ENCODE peak calls at places on chromosomes 16 and 17, in ten cellular contexts. N is cardiac fibroblast; K is transverse colon; A is activated CD4-positive, alpha-beta T cell treated with anti-CD3 and anti-CD28 coated beads, Interleukin-2, amount 50 U/mL, for 1 hour; G is islet precursor cell; W is HFFc6; O is activated naive CD4-positive, alpha-beta T cell; H is H7; J is NCI-H524 treated with DMSO at 0.1 percent for 48 hours; D is RPMI7951. E is an unnamed sample.

GRCh38 chr16:31696968-31697743 is 169.5 kb downstream of the AHSP start:
- DNase-seq in N (peak), K (no peak), A (no peak), G (peak), W (peak), O (no peak), H (peak), J (no peak), D (peak), E (no peak)

GRCh38 chr16:29316673-29317237 is 89.8 kb downstream of the NPIPB11 start:
- DNase-seq in N (no peak), K (no peak), A (no peak), G (no peak), W (no peak), O (no peak), H (no peak), J (no peak), D (peak), E (no peak)

GRCh38 chr17:4986951-4987766 is at the start of gene CAMTA2:
- DNase-seq in N (peak), K (peak), A (peak), G (peak), W (peak), O (peak), H (peak), J (peak), D (peak), E (peak)

GRCh38 chr16:27363246-27363632 is 38.7 kb upstream of the IL21R start:
- DNase-seq in N (no peak), K (no peak), A (no peak), G (no peak), W (no peak), O (no peak), H (peak), J (no peak), D (no peak), E (no peak)

GRCh38 chr16:26930776-26931175 is 136.0 kb upstream of the C16orf82 start:
- DNase-seq in N (no peak), K (no peak), A (no peak), G (no peak), W (no peak), O (no peak), H (no peak), J (no peak), D (no peak), E (no peak)

GRCh38 chr17:70552230-70552981 is 383.1 kb downstream of the KCNJ2 start:
- DNase-seq in N (peak), K (no peak), A (no peak), G (no peak), W (peak), O (no peak), H (peak), J (peak), D (peak), E (no peak)

GRCh38 chr16:89921131-89921698 is 1.9 kb upstream of the TUBB3 start:
- DNase-seq in N (no peak), K (no peak), A (no peak), G (peak), W (no peak), O (no peak), H (peak), J (no peak), D (no peak), E (no peak)

GRCh38 chr16:11395008-11395948 is 50.0 kb downstream of the RMI2 start:
- DNase-seq in N (no peak), K (no peak), A (no peak), G (peak), W (no peak), O (no peak), H (peak), J (no peak), D (no peak), E (no peak)

GRCh38 chr16:64428463-64428862 is 693.4 kb downstream of the CDH11 start:
- DNase-seq in N (peak), K (no peak), A (no peak), G (no peak), W (peak), O (no peak), H (no peak), J (peak), D (peak), E (no peak)